ENCODE peak calls at places on chromosomes 4 and X, in four cellular contexts. W is HepG2, T is GM12878, F is HCT116. I is an unnamed sample.

GRCh38 chrX:69155786-69156520 is 9.3 kb downstream of the PJA1 start:
- DNase-seq in W (no peak), T (no peak), F (no peak), I (no peak)

GRCh38 chrX:77675986-77676385 is 110.0 kb downstream of the ATRX start:
- DNase-seq in W (no peak), T (no peak), F (no peak), I (no peak)

GRCh38 chrX:22527302-22527701 is 254.6 kb downstream of the CBLL2 start:
- DNase-seq in W (no peak), T (peak; percentile 8), F (no peak), I (no peak)

GRCh38 chr4:83252782-83253405 is 31.7 kb downstream of the COQ2 start:
- DNase-seq in W (peak; percentile 55), T (no peak), F (peak; percentile 54), I (no peak)

GRCh38 chr4:27000122-27000521 is 139.5 kb downstream of the STIM2 start:
- DNase-seq in W (no peak), T (no peak), F (no peak), I (no peak)

GRCh38 chrX:30786374-30786773 is 102.7 kb downstream of the TAB3 start:
- DNase-seq in W (no peak), T (no peak), F (no peak), I (no peak)

GRCh38 chr4:158129649-158130048 is 43.2 kb downstream of the GASK1B start:
- DNase-seq in W (no peak), T (no peak), F (no peak), I (no peak)

GRCh38 chr4:16158504-16158852 is 67.8 kb downstream of the TAPT1 start:
- DNase-seq in W (no peak), T (no peak), F (no peak), I (no peak)

GRCh38 chr4:141463678-141464077 is 172.7 kb upstream of the IL15 start:
- DNase-seq in W (no peak), T (no peak), F (no peak), I (no peak)

GRCh38 chr4:143291334-143291733 is 45.3 kb upstream of the GAB1 start:
- DNase-seq in W (no peak), T (no peak), F (no peak), I (no peak)

GRCh38 chr4:103718993-103719319 is 829 bp downstream of the TACR3 start:
- DNase-seq in W (no peak), T (no peak), F (no peak), I (no peak)

GRCh38 chrX:152601848-152602616 is 35.7 kb upstream of the GABRQ start:
- DNase-seq in W (peak; percentile 1), T (no peak), F (peak; percentile 10), I (no peak)

GRCh38 chr4:3671571-3672464 is 94.4 kb upstream of the ADRA2C start:
- DNase-seq in W (peak; percentile 69), T (no peak), F (no peak), I (no peak)

GRCh38 chr4:173257732-173258717 is 76.1 kb downstream of the HMGB2 start:
- DNase-seq in W (peak; percentile 29), T (no peak), F (peak; percentile 63), I (peak; percentile 7)

GRCh38 chr4:7646384-7647061 is 211.8 kb upstream of the PSAPL1 start:
- DNase-seq in W (peak; percentile 42), T (no peak), F (no peak), I (no peak)

GRCh38 chrX:101749436-101749835 is 89.8 kb upstream of the ARMCX2 start:
- DNase-seq in W (no peak), T (no peak), F (no peak), I (no peak)

GRCh38 chr4:138092060-138092459 is 150.1 kb downstream of the SLC7A11 start:
- DNase-seq in W (no peak), T (no peak), F (no peak), I (no peak)

GRCh38 chr4:98516042-98516440 is 142.4 kb downstream of the TSPAN5 start:
- DNase-seq in W (peak; percentile 35), T (no peak), F (peak; percentile 31), I (no peak)

DNA sequence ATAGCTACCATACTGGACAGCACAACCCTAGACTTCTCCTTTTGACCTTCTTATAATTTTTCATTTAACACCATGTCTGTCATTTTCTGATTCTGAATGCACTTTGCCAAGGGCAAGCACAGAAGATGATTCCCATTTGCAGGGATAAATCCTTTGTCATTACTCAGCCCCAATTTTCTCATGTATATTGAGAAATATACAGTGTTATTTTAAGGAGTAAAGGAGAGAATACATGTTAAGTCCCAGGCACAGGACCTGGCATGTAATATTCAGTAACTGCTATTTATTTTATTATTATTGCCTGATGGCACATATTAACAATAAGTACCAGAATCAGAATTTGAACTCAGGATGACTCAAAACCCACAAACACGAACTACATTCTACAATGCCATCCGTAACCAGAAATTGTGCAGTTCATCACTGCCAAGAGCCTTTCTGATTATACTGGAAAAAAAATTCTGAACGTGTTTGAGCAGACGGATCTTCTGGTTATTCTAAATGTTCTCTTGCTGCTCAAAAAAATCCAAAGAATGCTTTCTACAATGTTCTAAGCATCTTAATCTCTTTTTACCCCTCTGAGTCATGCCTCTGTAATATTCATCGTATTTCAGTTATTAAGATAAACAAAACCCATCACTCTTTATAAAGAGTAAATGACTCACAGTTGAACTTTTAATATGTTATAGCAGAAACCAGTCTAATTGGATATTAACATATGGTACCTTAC is 170.0 kb downstream of the MID1 start:
- DNase-seq in W (no peak), T (no peak), F (no peak), I (no peak)
- TF ChIP-seq JUND in W (no peak), T (no peak), F (no peak), I (no peak)

GRCh38 chr4:101201421-101201820 is 145.9 kb downstream of the PPP3CA start:
- DNase-seq in W (no peak), T (no peak), F (no peak), I (no peak)
- TF ChIP-seq JUND in W (no peak), T (no peak), F (no peak), I (no peak)

GRCh38 chr4:24598025-24598424 is 13.7 kb upstream of the DHX15 start:
- DNase-seq in W (peak; percentile 60), T (no peak), F (peak; percentile 58), I (peak; percentile 26)
- TF ChIP-seq JUND in W (no peak), T (no peak), F (peak; percentile 54), I (peak; percentile 91)

GRCh38 chr4:1199556-1200331 is 27.4 kb upstream of the SPON2 start:
- DNase-seq in W (no peak), T (no peak), F (no peak), I (no peak)
- TF ChIP-seq JUND in W (no peak), T (no peak), F (no peak), I (no peak)

GRCh38 chr4:152512483-152512882 is 23.4 kb downstream of the FBXW7 start:
- DNase-seq in W (no peak), T (no peak), F (no peak), I (no peak)

GRCh38 chr4:152514356-152514755 is 21.5 kb downstream of the FBXW7 start:
- DNase-seq in W (no peak), T (no peak), F (no peak), I (no peak)

GRCh38 chr4:152515678-152516077 is 20.2 kb downstream of the FBXW7 start:
- DNase-seq in W (no peak), T (no peak), F (no peak), I (no peak)

GRCh38 chr4:152513078-152513477 is 22.8 kb downstream of the FBXW7 start:
- DNase-seq in W (no peak), T (no peak), F (no peak), I (no peak)

GRCh38 chr4:152516156-152516555 is 19.7 kb downstream of the FBXW7 start:
- DNase-seq in W (no peak), T (no peak), F (no peak), I (no peak)
- TF ChIP-seq JUND in W (no peak), T (no peak), F (no peak), I (no peak)

DNA sequence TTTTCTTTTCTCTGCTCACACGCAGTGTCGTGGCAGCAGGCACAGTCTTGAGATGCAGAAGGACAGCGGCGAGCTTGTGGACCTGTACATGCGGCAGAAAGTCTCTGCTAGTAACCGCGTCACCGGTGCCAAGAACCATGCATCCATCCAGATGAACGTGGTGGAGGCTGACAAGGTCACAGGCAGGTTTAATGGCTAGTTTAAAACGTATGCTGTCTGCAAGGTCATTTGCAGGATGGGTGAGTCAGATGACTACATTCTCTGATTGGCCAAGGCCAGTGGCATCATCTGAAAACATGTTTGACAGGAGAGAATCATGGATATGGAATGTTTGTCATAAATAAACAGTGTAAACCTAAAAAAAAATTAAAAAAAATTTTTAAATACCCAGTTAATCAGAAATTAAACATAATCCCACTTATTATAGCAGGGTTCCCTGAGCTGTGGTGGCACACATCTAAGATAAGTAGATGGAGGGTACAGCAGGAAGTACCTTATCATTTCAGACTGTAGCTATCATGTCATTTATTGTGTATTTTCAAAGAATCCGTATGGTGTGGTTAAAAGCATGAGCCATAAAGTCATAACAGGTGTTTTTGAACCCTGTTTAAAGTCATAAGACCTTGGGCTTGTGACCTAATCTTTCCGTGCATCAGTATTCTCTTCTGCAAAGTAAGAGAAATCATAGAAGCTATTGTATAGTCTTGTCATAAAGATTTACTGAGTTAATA is 7.5 kb upstream of the BMP2K start:
- DNase-seq in W (peak; percentile 53), T (no peak), F (no peak), I (no peak)
- TF ChIP-seq JUND in W (no peak), T (no peak), F (no peak), I (no peak)

GRCh38 chr4:153273736-153274135 is 69.5 kb downstream of the TRIM2 start:
- DNase-seq in W (no peak), T (no peak), F (no peak), I (no peak)
- TF ChIP-seq JUND in W (no peak), T (no peak), F (no peak), I (no peak)

DNA sequence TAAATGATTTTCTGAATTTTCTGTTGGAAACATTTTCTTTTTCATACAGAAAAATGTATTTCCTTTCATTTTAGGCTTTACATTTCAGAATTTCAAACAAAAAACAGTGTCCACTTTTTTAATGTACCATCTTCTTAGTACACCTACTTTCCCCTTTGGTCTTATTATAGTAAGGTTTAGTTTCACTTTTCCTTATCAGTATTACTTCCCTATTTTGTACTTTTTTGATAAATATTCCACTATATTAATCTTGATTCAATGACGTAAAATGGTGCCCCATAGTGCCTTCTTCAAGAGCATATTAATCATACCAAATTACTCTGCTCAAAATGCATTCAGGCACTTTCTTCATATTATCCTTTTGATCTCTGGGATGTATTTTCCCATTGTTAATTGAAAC is 52.5 kb downstream of the BANK1 start:
- DNase-seq in W (no peak), T (no peak), F (no peak), I (no peak)
- TF ChIP-seq JUND in W (no peak), T (no peak), F (no peak), I (no peak)